ENCODE peak calls at places on chromosomes 3 and 15, in six cellular contexts. V is upper lobe of right lung, Z is neural progenitor cell, M is heart left ventricle, W is right cardiac atrium, Y is aorta. Q is an unnamed sample. For H3K9me3 and H3K27me3, the result is how much of the 10 kb centered on the place peaks cover.

GRCh38 chr3:131619821-131620220 is 117.0 kb upstream of the MRPL3 start:
- DNase-seq in V (no peak), W (no peak), Z (peak), M (no peak), Y (no peak), Q (no peak)

GRCh38 chr3:42264399-42265058 is 1.5 kb downstream of the CCK start:
- DNase-seq in W (peak), Y (no peak), V (peak), M (peak), Z (no peak), Q (no peak)

GRCh38 chr3:52535411-52536111 is 844 bp upstream of the UQCC5 start:
- DNase-seq in W (peak), V (no peak), M (peak), Z (no peak), Y (peak), Q (peak)

GRCh38 chr3:63193647-63194046 is 84.5 kb upstream of the SYNPR start:
- DNase-seq in Y (no peak), Z (peak), V (no peak), W (no peak), M (no peak), Q (peak)

GRCh38 chr3:171055336-171056178 is 29.0 kb upstream of the SLC2A2 start:
- DNase-seq in Z (no peak), M (no peak), W (no peak), Y (no peak), V (no peak), Q (no peak)

GRCh38 chr15:98524838-98525540 is 123.3 kb upstream of the IGF1R start:
- DNase-seq in V (no peak), W (no peak), Y (peak), Z (no peak), M (no peak), Q (no peak)

GRCh38 chr3:142577701-142578308 is 728 bp downstream of the ATR start:
- DNase-seq in V (no peak), Y (no peak), W (no peak), M (no peak), Z (no peak), Q (peak)

GRCh38 chr15:58484794-58485600 is 53.2 kb downstream of the LIPC start:
- DNase-seq in Z (no peak), M (no peak), Y (no peak), W (peak), V (no peak), Q (no peak)

GRCh38 chr3:176872771-176873209 is 324.5 kb downstream of the TBL1XR1 start:
- DNase-seq in W (peak), Z (peak), Y (no peak), V (no peak), M (no peak), Q (peak)

GRCh38 chr3:128550471-128551126 is 57.6 kb upstream of the GATA2 start:
- DNase-seq in M (no peak), W (no peak), V (peak), Z (no peak), Y (no peak), Q (no peak)

GRCh38 chr3:31968927-31969418 is 12.1 kb downstream of the OSBPL10 start:
- DNase-seq in M (no peak), W (no peak), Y (no peak), Z (peak), V (no peak), Q (peak)

GRCh38 chr15:63519041-63519440 is 14.6 kb downstream of the USP3 start:
- DNase-seq in Z (no peak), Y (no peak), M (no peak), V (no peak), W (no peak), Q (no peak)

GRCh38 chr15:63517614-63518013 is 13.2 kb downstream of the USP3 start:
- DNase-seq in V (no peak), M (no peak), W (no peak), Y (no peak), Z (no peak), Q (no peak)

GRCh38 chr15:63514533-63514943 is 10.1 kb downstream of the USP3 start:
- DNase-seq in W (no peak), V (no peak), M (no peak), Y (no peak), Z (no peak), Q (no peak)

GRCh38 chr15:63519548-63520178 is 15.3 kb downstream of the USP3 start:
- DNase-seq in M (no peak), Z (no peak), V (no peak), W (no peak), Y (no peak), Q (no peak)

DNA sequence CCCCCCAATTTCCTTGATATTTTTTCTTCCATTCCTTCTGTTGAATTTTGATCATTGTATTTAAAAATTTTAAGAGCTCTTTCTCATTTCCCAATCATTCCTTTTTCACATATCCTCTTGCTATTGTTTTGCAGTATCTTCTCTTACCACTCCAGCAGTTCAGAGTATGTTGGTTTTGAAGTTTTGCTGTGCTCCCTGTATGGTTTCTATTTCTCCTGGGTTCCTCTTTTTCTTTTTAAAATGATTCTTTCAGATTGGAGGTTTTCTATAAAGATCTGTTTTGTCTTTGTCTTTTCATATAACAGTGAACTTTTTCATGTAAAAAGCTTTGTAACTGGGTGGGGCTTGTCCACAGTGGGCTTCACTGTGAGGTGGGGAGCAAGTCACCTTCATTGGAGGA is 12.8 kb downstream of the USP3 start:
- DNase-seq in M (no peak), Y (no peak), Z (no peak), W (no peak), V (no peak), Q (no peak)
- H3K4me3 ChIP-seq in M (no peak), Y (no peak), Z (no peak), W (no peak), V (no peak), Q (no peak)

GRCh38 chr3:44734646-44735168 is 5.3 kb downstream of the ZNF501 start:
- DNase-seq in M (no peak), W (no peak), Y (no peak), V (no peak), Z (no peak), Q (no peak)

DNA sequence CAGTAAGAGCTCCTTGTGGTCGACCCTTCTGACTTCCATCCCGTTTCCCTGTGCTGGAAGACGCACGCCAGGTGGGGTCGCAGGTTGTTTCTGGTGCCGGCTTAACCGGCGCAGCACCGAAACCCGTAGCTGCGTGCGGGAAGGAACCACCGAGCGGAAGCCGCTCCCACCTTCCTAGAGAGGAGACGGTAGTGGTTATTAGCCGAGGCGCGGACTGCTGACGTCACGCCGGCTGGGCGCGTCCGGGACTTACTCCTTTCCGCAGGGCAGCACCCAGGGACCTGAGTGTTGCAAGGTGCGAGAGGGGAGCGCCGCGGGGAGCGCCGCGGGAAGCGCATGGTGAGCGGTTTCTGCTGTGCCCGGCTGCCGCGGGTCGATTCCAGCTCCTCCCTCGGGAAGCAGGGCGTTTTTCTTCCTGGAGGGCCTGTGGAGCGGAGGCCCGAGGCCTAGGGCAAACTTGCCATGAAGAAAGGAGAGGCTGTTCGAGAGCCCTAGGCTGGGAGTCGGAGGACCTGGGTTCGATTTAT is at the start of gene ZNF501:
- DNase-seq in W (peak), M (peak), Z (peak), Y (peak), V (peak), Q (no peak)
- H3K9me3 ChIP-seq in W (under half), M (under half), Z (under half), Y (under half), V (half or more), Q (under half)

GRCh38 chr15:65329298-65329990 is 25.0 kb downstream of the RNU5B-1 start:
- DNase-seq in W (no peak), V (no peak), Z (no peak), Y (peak), M (no peak), Q (no peak)
- H3K27me3 ChIP-seq in W (under half), V (under half), Z (under half), Y (under half), M (under half), Q (under half)

GRCh38 chr3:169147246-169148008 is 516.1 kb downstream of the MECOM start:
- DNase-seq in M (peak), W (peak), Z (peak), Y (peak), V (peak), Q (peak)

GRCh38 chr3:169149349-169149890 is 514.1 kb downstream of the MECOM start:
- DNase-seq in W (peak), Z (peak), Y (peak), M (peak), V (peak), Q (peak)

GRCh38 chr3:169150343-169150742 is 513.2 kb downstream of the MECOM start:
- DNase-seq in W (no peak), M (no peak), Y (no peak), V (no peak), Z (no peak), Q (no peak)

GRCh38 chr3:169146866-169147245 is 516.7 kb downstream of the MECOM start:
- DNase-seq in Z (peak), Y (no peak), W (no peak), M (peak), V (no peak), Q (peak)

GRCh38 chr3:169148448-169149348 is 514.8 kb downstream of the MECOM start:
- DNase-seq in W (peak), Z (peak), V (no peak), M (no peak), Y (no peak), Q (peak)
- H3K4me3 ChIP-seq in W (peak), Z (peak), V (peak), M (peak), Y (peak), Q (no peak)

GRCh38 chr15:25235391-25235790 is 203.4 kb downstream of the UBE3A start:
- DNase-seq in W (peak), Z (no peak), M (peak), Y (peak), V (no peak), Q (no peak)
- H3K9me3 ChIP-seq in W (under half), Z (under half), M (under half), Y (under half), V (under half), Q (under half)

GRCh38 chr15:101543926-101544490 is 54.5 kb upstream of the PCSK6 start:
- DNase-seq in Z (no peak), Y (no peak), W (no peak), M (no peak), V (no peak), Q (no peak)
- H3K27me3 ChIP-seq in Z (under half), Y (under half), W (under half), M (under half), V (under half), Q (under half)

GRCh38 chr15:74889882-74890768 is at the start of gene MPI:
- DNase-seq in W (peak), Z (peak), V (peak), M (peak), Y (peak), Q (peak)

GRCh38 chr15:74889390-74889881 is 406 bp upstream of the MPI start:
- DNase-seq in V (peak), M (peak), W (peak), Z (peak), Y (peak), Q (peak)

GRCh38 chr15:74885461-74885860 is 4.4 kb upstream of the MPI start:
- DNase-seq in Y (no peak), M (peak), V (no peak), W (no peak), Z (no peak), Q (no peak)

GRCh38 chr15:74891469-74891868 is 1.6 kb downstream of the MPI start:
- DNase-seq in M (peak), Z (no peak), W (no peak), Y (no peak), V (no peak), Q (no peak)

DNA sequence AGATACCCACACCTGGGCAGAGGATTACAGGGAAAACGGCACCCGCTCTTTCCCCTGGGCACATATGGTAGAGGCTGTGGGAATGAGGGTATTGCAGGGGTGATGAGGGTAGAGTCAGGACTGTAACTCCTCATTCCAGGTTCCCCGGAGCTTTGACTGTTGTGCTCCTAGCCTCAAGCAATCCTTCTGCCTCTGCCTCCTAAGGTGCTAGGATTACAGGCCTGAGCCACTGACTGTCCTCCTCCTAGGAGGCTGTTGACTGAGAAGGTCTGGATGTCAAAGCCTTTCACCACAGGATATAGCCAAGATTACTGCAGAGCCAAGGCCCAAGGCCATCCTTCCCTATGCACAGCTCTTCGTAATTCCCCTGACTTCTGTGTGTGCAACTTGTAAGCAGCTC is 1.1 kb upstream of the MPI start:
- DNase-seq in M (peak), Y (no peak), V (no peak), W (no peak), Z (no peak), Q (no peak)
- H3K4me3 ChIP-seq in M (no peak), Y (no peak), V (no peak), W (no peak), Z (no peak), Q (no peak)

GRCh38 chr15:99578809-99579208 is 13.0 kb downstream of the MEF2A start:
- DNase-seq in Z (no peak), Y (no peak), M (no peak), W (no peak), V (no peak), Q (no peak)
- H3K9me3 ChIP-seq in Z (under half), Y (under half), M (under half), W (under half), V (under half), Q (under half)

GRCh38 chr15:72464251-72464650 is 9.9 kb upstream of the ARIH1 start:
- DNase-seq in V (no peak), M (no peak), Z (no peak), W (no peak), Y (no peak), Q (no peak)
- H3K27me3 ChIP-seq in V (under half), M (under half), Z (under half), W (under half), Y (under half), Q (under half)